ENCODE peak calls at places on chromosomes 5 and 9, in eight cellular contexts. Q is PC-3, B is fibroblast of the aortic adventitia, F is Calu3, K is transverse colon, H is AG10803, R is GM13976, A is AG09309. I is an unnamed sample.

GRCh38 chr5:174550026-174550425 is 174.4 kb upstream of the MSX2 start:
- DNase-seq in A (no peak), R (no peak), K (no peak), B (no peak), F (no peak), Q (no peak), H (no peak), I (no peak)

GRCh38 chr5:148858106-148858505 is 31.7 kb downstream of the ADRB2 start:
- DNase-seq in F (no peak), Q (no peak), H (peak), B (no peak), K (no peak), R (no peak), A (no peak), I (no peak)

GRCh38 chr9:34983209-34983608 is 6.3 kb upstream of the DNAJB5 start:
- DNase-seq in A (no peak), R (no peak), B (no peak), K (no peak), F (no peak), Q (no peak), H (no peak), I (no peak)

GRCh38 chr9:99851028-99851822 is 29.5 kb downstream of the NR4A3 start:
- DNase-seq in K (peak), B (no peak), H (no peak), R (peak), Q (no peak), F (no peak), A (no peak), I (no peak)

GRCh38 chr5:54905942-54906537 is 79.4 kb downstream of the ESM1 start:
- DNase-seq in Q (peak), R (peak), B (peak), F (peak), K (peak), A (peak), H (peak), I (peak)

GRCh38 chr9:91047529-91047928 is 245.9 kb downstream of the SYK start:
- DNase-seq in F (no peak), R (no peak), K (peak), A (no peak), Q (no peak), H (peak), B (no peak), I (no peak)

GRCh38 chr9:116103976-116104820 is 49.4 kb upstream of the PAPPA start:
- DNase-seq in F (no peak), K (no peak), H (peak), Q (no peak), A (no peak), R (no peak), B (no peak), I (no peak)

GRCh38 chr5:72522607-72523006 is 15.4 kb upstream of the ZNF366 start:
- DNase-seq in A (no peak), R (no peak), Q (no peak), F (no peak), K (no peak), H (no peak), B (no peak), I (no peak)

GRCh38 chr9:70304810-70305209 is 46.0 kb downstream of the SMC5 start:
- DNase-seq in K (no peak), A (no peak), R (no peak), H (no peak), Q (no peak), F (no peak), B (no peak), I (no peak)

DNA sequence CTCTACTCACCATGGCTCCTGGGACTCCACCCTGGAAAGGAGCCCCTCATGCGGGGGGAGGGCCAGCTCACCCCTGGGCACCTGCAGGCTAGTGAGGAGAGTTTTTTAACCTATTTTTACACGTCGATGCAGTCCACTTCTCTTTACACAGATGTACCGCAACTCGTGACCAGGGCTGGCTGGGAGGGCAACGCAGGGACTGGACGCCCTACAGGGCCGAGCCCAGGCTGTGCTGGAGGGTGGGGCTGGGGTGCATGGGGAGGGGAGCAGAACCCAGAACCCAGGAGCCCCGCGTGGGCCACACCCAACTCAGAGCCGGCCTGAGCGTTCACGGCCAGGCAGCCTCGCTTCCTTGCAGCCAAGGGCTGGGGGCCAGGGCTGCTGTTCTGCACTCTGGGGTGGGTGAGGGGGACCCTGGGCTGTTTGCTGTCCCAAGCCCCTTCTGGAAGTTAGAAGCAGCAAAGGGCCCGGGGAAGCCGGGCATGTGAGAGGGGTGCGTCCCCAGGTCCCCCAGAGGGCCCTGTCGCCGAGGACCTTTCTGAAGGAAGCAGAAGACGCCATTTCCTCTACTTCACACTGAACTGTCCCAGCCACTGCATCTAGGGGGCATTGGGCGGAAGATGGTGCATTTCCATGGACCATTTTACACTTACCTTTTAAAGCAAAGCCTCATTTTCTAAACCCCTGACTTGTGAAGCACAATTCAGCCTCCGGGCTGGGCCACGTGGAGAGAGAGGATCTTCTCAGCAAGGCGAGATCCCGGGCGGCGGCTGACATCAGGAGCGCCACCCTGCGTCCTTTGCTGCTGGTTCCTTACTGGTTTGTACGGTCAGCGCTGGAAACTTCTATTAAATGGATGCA is 90.5 kb downstream of the KCNT1 start:
- DNase-seq in R (no peak), H (no peak), A (no peak), F (no peak), B (no peak), Q (no peak), K (no peak), I (no peak)
- TF ChIP-seq CTCF in R (no peak), H (no peak), A (no peak), F (no peak), B (no peak), Q (no peak), K (no peak), I (no peak)

GRCh38 chr5:134511796-134512660 is 13.4 kb upstream of the JADE2 start:
- DNase-seq in H (peak), F (peak), B (peak), K (peak), A (no peak), R (no peak), Q (peak), I (no peak)

GRCh38 chr5:134510970-134511795 is 14.3 kb upstream of the JADE2 start:
- DNase-seq in F (peak), H (peak), R (peak), K (no peak), A (no peak), B (peak), Q (peak), I (no peak)

GRCh38 chr5:134509308-134510040 is 16.0 kb upstream of the JADE2 start:
- DNase-seq in H (peak), R (no peak), F (peak), A (no peak), Q (peak), K (no peak), B (peak), I (no peak)

GRCh38 chr5:134515801-134516200 is 9.7 kb upstream of the JADE2 start:
- DNase-seq in B (no peak), K (no peak), F (no peak), H (no peak), R (no peak), A (no peak), Q (no peak), I (no peak)

GRCh38 chr5:134512661-134512999 is 12.8 kb upstream of the JADE2 start:
- DNase-seq in A (no peak), R (no peak), Q (no peak), K (no peak), B (no peak), F (no peak), H (no peak), I (no peak)
- TF ChIP-seq CTCF in A (no peak), R (no peak), Q (no peak), K (no peak), B (no peak), F (no peak), H (no peak), I (no peak)

DNA sequence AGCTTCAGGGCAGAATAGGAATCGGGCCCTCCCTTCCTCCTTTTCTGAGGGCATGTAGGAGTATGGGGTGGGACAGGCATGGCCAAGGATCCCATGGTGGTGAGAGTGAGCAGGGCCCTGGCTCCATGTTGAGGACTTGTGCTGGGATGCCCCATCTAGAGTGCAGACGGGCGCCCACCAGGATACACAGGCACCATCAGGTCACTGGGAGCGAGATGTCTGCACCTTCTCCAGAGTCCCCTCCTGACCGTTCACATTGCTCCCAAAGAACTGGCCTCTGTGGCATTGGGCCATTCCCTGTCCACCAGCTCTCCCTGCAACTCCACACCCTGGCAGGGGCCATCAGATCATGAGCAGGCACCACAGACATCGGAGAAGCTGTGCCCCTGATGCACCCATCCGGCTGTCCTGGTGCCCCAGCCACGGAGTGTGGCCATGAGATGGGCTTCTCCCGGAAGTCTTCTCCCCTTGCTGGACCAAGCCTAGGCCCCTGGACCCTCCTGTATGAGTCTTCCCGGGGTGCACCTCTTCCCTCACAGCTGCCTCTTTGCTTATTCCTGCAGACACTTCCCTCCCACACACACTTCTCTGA is 195.0 kb downstream of the IRX2 start:
- DNase-seq in F (no peak), A (no peak), K (no peak), H (no peak), R (no peak), Q (no peak), B (no peak), I (no peak)
- TF ChIP-seq CTCF in F (no peak), A (no peak), K (no peak), H (no peak), R (no peak), Q (no peak), B (no peak), I (no peak)

DNA sequence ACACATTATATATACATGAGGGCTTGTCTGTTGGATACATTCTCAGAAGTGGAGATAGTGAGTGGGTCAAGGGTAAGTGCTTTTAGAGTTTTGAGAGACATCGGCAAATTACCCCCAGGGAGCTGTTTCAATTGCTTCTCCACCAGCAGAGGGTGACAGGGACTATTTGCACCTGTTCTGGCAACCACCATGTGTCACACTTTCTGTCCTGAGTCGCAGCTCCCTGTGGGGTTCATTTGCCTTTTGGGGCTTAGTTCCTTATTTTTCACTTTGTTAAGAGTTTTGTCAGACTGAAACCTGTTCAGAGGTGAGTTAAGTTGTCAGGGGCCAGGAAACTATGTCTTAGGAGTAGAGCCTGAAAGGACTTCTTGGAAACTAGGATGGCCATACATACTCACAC is 20.1 kb upstream of the SLC36A1 start:
- DNase-seq in B (no peak), Q (no peak), R (peak), A (no peak), H (no peak), F (no peak), K (no peak), I (no peak)
- TF ChIP-seq CTCF in B (no peak), Q (peak), R (no peak), A (no peak), H (no peak), F (no peak), K (no peak), I (no peak)

GRCh38 chr9:20526500-20527319 is 95.6 kb downstream of the MLLT3 start:
- DNase-seq in Q (no peak), R (no peak), K (no peak), F (no peak), A (no peak), B (peak), H (peak), I (peak)
- TF ChIP-seq CTCF in Q (no peak), R (no peak), K (no peak), F (no peak), A (no peak), B (peak), H (peak), I (peak)

I was measured in AG04450.